ENCODE peak calls at places on chromosomes 7 and 10, in seven cellular contexts. D is cardiac fibroblast, N is NCI-H2029, W is Ammon's horn, I is HFFc6, E is glutamatergic neuron, L is hepatocyte. U is an unnamed sample.

GRCh38 chr7:157412021-157412443 is 75.2 kb downstream of the DNAJB6 start:
- DNase-seq in N (no peak), E (no peak), I (peak; percentile 94), L (no peak), D (peak; percentile 89), W (no peak), U (no peak)

GRCh38 chr7:117193564-117193963 is 129.3 kb downstream of the WNT2 start:
- DNase-seq in D (peak; percentile 19), W (no peak), E (no peak), I (peak; percentile 27), L (no peak), N (no peak), U (no peak)

GRCh38 chr7:18694484-18694883 is 198.9 kb downstream of the HDAC9 start:
- DNase-seq in E (no peak), D (no peak), N (no peak), L (no peak), W (no peak), I (no peak), U (no peak)

GRCh38 chr7:42233166-42233565 is 3.8 kb downstream of the GLI3 start:
- DNase-seq in D (peak; percentile 21), W (no peak), I (peak; percentile 11), E (no peak), N (no peak), L (peak; percentile 44), U (no peak)

GRCh38 chr7:75982306-75983064 is 11.9 kb downstream of the TMEM120A start:
- DNase-seq in E (no peak), I (no peak), D (no peak), W (no peak), N (no peak), L (peak; percentile 3), U (no peak)

GRCh38 chr10:5890519-5890878 is 456 bp downstream of the FBH1 start:
- DNase-seq in W (no peak), L (peak; percentile 48), I (no peak), N (no peak), D (no peak), E (peak; percentile 38), U (no peak)

GRCh38 chr10:104415526-104416165 is 62.0 kb downstream of the CFAP58 start:
- DNase-seq in N (no peak), I (no peak), E (no peak), D (no peak), L (no peak), W (no peak), U (no peak)

GRCh38 chr10:97416565-97416964 is 9.4 kb upstream of the PGAM1 start:
- DNase-seq in E (no peak), L (no peak), I (no peak), W (no peak), N (no peak), D (no peak), U (no peak)